ENCODE peak calls at places on chromosomes 13 and 19, in seven cellular contexts. T is lung, M is neural progenitor cell, E is NT2/D1, K is choroid plexus epithelial cell, V is cardiac fibroblast, P is A549. Z is an unnamed sample.

GRCh38 chr13:113086991-113087922 is 18.3 kb upstream of the F7 start:
- DNase-seq in T (no peak), M (no peak), E (no peak), K (no peak), V (no peak), P (no peak), Z (no peak)

GRCh38 chr13:30957258-30957943 is 24.9 kb downstream of the TEX26 start:
- DNase-seq in T (no peak), M (no peak), E (no peak), K (no peak), V (no peak), P (no peak), Z (no peak)

GRCh38 chr19:38849746-38850230 is at the start of gene HNRNPL:
- DNase-seq in T (peak; percentile 99), M (no peak), E (no peak), K (no peak), V (no peak), P (no peak), Z (no peak)

GRCh38 chr19:16620018-16620417 is 8.0 kb downstream of the MED26 start:
- DNase-seq in T (no peak), M (no peak), E (no peak), K (no peak), V (no peak), P (no peak), Z (no peak)

GRCh38 chr13:104408733-104409132 is 1342.5 kb upstream of the SLC10A2 start:
- DNase-seq in T (no peak), M (no peak), E (no peak), K (peak; percentile 15), V (peak; percentile 11), P (no peak), Z (no peak)

GRCh38 chr19:7500811-7501450 is 12.1 kb upstream of the PEX11G start:
- DNase-seq in T (no peak), M (peak; percentile 94), E (peak; percentile 55), K (no peak), V (peak; percentile 51), P (peak; percentile 65), Z (no peak)

GRCh38 chr13:27273658-27274425 is 3.2 kb downstream of the RASL11A start:
- DNase-seq in T (no peak), M (no peak), E (no peak), K (peak; percentile 86), V (peak; percentile 80), P (no peak), Z (no peak)

GRCh38 chr19:12801466-12802266 is at the start of the genes PRDX2 and THSD8:
- DNase-seq in T (peak; percentile 79), M (peak; percentile 93), E (no peak), K (peak; percentile 83), V (peak; percentile 67), P (no peak), Z (peak; percentile 63)

GRCh38 chr19:46776927-46777911 is 11.2 kb downstream of the SLC1A5 start:
- DNase-seq in T (no peak), M (peak; percentile 19), E (no peak), K (no peak), V (no peak), P (no peak), Z (no peak)

GRCh38 chr19:49431330-49431749 is 6.2 kb downstream of the GFY start:
- DNase-seq in T (no peak), M (no peak), E (no peak), K (no peak), V (no peak), P (no peak), Z (no peak)

GRCh38 chr13:27182844-27183497 is 11.4 kb upstream of the USP12 start:
- DNase-seq in T (peak; percentile 54), M (no peak), E (no peak), K (peak; percentile 56), V (peak; percentile 95), P (peak; percentile 46), Z (peak; percentile 80)

GRCh38 chr19:49666120-49666444 is 349 bp downstream of the BCL2L12 start:
- DNase-seq in T (no peak), M (no peak), E (no peak), K (no peak), V (no peak), P (no peak), Z (no peak)

DNA sequence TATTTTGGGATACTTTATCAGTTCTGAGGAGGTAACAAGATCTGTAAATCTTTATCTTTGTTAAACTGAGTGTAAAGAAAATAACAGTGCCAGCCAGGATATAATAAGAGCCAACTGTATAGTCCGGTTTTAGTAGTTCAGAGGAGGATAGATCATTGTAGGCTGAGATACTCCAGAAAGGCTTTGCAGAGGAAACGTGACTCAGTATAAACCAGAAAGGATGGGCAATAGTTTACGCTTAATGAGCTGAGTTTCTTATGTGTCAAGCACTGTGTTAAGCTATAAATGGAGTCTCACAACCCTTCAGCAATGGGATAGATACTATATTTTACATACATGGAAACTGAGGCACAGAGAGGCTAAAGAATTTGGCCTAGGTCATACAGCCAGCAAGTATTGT is 3.8 kb downstream of the RFXAP start:
- DNase-seq in T (no peak), M (no peak), E (no peak), K (no peak), V (no peak), P (no peak), Z (no peak)
- H3K4me3 ChIP-seq in T (no peak overlapping the region), M (no peak overlapping the region), E (no peak overlapping the region), K (no peak overlapping the region), V (no peak overlapping the region), P (no peak overlapping the region), Z (no peak overlapping the region)

GRCh38 chr13:21347753-21348318 is 111.3 kb downstream of the ZDHHC20 start:
- DNase-seq in T (no peak), M (no peak), E (no peak), K (no peak), V (no peak), P (no peak), Z (no peak)

GRCh38 chr13:21341637-21342422 is 117.3 kb downstream of the ZDHHC20 start:
- DNase-seq in T (no peak), M (no peak), E (no peak), K (no peak), V (no peak), P (no peak), Z (no peak)

GRCh38 chr13:21342699-21343442 is 116.2 kb downstream of the ZDHHC20 start:
- DNase-seq in T (no peak), M (no peak), E (no peak), K (no peak), V (no peak), P (no peak), Z (no peak)

GRCh38 chr13:21343659-21344058 is 115.4 kb downstream of the ZDHHC20 start:
- DNase-seq in T (no peak), M (no peak), E (no peak), K (no peak), V (no peak), P (no peak), Z (no peak)

DNA sequence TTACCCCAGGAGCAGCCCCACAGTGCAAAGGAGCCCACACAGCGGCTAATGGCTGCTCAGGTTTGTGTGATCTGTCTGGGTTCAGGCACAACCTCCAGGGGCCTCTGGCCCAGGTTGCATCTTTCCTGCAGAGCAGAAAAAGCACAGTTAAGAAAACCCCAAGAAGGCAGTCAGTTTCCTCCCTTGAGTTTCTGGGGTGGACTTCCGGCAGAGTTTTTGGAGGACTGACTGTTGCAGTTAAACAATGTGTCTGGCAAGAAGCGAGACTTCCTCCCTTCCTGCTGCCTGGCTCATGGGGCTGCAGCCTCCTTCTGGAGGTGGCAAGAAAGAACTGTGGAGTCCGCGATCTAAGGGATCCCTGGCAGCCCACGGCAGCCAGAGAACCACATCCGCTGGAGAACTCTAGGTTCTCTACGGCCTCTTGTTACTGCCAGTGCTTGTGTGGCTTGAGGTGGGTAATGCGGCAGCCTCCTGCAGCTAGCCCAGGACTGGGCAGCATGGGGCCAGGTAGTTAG is 114.4 kb downstream of the ZDHHC20 start:
- DNase-seq in T (no peak), M (no peak), E (no peak), K (no peak), V (no peak), P (no peak), Z (no peak)
- H3K4me3 ChIP-seq in T (no peak overlapping the region), M (no peak overlapping the region), E (no peak overlapping the region), K (no peak overlapping the region), V (no peak overlapping the region), P (no peak overlapping the region), Z (no peak overlapping the region)

DNA sequence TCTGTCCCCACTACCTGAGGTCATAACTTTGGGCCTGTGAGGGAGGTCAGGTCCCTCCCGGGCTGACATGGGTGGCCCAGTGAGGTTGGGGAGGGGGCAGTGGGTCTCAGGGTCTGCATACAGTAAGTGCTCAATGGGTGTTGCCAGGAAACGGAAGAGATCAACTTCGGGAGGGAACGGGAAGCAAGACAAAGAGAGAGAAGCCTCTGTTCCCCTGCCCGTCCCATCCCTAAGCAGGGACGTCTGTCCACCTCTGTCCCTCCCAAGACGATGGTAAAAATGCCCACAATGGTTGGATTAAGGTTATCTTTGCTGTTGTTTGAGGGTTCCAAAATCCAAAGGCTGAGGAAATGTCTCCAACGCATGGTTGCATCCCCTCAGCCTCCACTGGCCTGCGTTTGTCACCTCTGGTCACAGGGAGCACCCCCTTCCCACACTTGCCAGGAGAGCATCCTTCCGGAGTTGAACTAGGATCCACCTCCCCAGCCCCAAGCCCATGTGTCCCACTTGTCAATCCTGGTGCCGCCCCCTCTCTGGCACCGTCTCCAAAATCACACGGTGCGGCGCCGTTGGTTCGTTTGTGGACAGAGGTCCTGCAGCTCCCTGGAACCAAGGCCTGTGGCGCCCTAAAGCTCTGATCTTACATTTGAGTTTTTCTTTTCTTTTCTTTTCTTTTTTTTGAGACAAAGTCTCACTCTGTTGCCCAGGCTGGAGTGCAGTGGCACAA is 774 bp upstream of the HOMER3 start:
- DNase-seq in T (no peak), M (peak; percentile 15), E (no peak), K (peak; percentile 17), V (no peak), P (no peak), Z (no peak)
- H3K4me3 ChIP-seq in T (no peak overlapping the region), M (peak overlapping the region; percentile 31), E (peak overlapping the region; percentile 31), K (peak overlapping the region; percentile 33), V (peak overlapping the region; percentile 24), P (peak overlapping the region; percentile 94), Z (peak overlapping the region; percentile 57)

DNA sequence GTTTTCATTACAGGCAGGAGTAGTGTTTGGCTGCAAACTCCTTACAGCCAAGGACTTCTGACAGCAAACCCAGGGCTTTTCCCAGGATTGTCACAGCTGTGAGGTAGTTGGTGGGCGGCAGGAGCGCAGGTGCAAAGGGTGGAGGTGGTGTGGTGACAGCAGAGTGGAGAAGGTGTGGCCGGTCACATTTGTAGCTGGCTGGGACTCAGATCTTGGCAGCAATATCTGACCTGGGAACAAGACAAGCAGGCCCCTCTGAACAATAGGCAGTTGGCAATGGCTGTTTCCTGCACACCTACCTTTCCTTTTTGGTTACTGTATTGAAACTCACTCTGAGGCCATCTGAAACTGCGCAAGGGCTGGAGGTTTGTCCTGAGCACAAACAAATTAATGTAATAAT is 327.3 kb downstream of the COG6 start:
- DNase-seq in T (no peak), M (no peak), E (no peak), K (no peak), V (no peak), P (no peak), Z (no peak)
- H3K4me3 ChIP-seq in T (no peak overlapping the region), M (no peak overlapping the region), E (no peak overlapping the region), K (no peak overlapping the region), V (no peak overlapping the region), P (no peak overlapping the region), Z (no peak overlapping the region)

DNA sequence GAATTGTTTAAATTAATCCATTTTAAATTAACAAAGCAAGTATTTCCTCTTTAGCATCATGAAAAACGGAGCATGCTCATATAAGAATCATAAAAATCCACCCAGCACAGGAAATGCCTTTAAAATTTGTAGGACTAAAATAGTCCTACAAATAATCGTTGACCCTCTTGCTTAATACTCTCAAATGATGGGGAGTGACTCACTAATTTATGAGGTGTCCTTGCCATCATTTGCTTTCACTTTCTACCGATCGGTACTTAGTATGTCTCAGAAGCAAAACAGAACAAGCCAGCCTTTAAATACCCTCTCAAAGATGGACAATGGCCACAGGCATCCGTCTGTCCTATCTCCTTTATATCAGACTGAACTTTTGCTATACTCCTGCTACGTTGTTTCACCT is 97.2 kb downstream of the SUCLA2 start:
- DNase-seq in T (no peak), M (no peak), E (no peak), K (peak; percentile 83), V (peak; percentile 49), P (no peak), Z (peak; percentile 66)
- H3K4me3 ChIP-seq in T (no peak overlapping the region), M (no peak overlapping the region), E (no peak overlapping the region), K (peak overlapping the region; percentile 2), V (no peak overlapping the region), P (no peak overlapping the region), Z (peak overlapping the region; percentile 16)